ENCODE peak calls at places on chromosome 11, in five cellular contexts. One of them, this sample, is unnamed.

GRCh38 chr11:12832828-12833227 is 158.6 kb downstream of the TEAD1 start:
- DNase-seq in activated CD4-positive, alpha-beta T cell treated with anti-CD3 and anti-CD28 coated beads, Interleukin-2, amount 50 U/mL, for 48 hours: no peak
- DNase-seq in HTR-8/SVneo: no peak
- DNase-seq in HFFc6: no peak
- DNase-seq in SW 1271: no peak
- DNase-seq in this sample: no peak

GRCh38 chr11:107249054-107249453 is 208.6 kb downstream of the CWF19L2 start:
- DNase-seq in activated CD4-positive, alpha-beta T cell treated with anti-CD3 and anti-CD28 coated beads, Interleukin-2, amount 50 U/mL, for 48 hours: no peak
- DNase-seq in HTR-8/SVneo: no peak
- DNase-seq in HFFc6: no peak
- DNase-seq in SW 1271: no peak
- DNase-seq in this sample: no peak

GRCh38 chr11:62853279-62853965 is 14.0 kb upstream of the WDR74 start:
- DNase-seq in activated CD4-positive, alpha-beta T cell treated with anti-CD3 and anti-CD28 coated beads, Interleukin-2, amount 50 U/mL, for 48 hours: no peak
- DNase-seq in HTR-8/SVneo: no peak
- DNase-seq in HFFc6: no peak
- DNase-seq in SW 1271: no peak
- DNase-seq in this sample: no peak

GRCh38 chr11:68583047-68583446 is 101.3 kb upstream of the GAL start:
- DNase-seq in activated CD4-positive, alpha-beta T cell treated with anti-CD3 and anti-CD28 coated beads, Interleukin-2, amount 50 U/mL, for 48 hours: no peak
- DNase-seq in HTR-8/SVneo: no peak
- DNase-seq in HFFc6: peak; percentile 64
- DNase-seq in SW 1271: no peak
- DNase-seq in this sample: no peak

GRCh38 chr11:61905067-61905696 is 12.2 kb downstream of the RAB3IL1 start:
- DNase-seq in activated CD4-positive, alpha-beta T cell treated with anti-CD3 and anti-CD28 coated beads, Interleukin-2, amount 50 U/mL, for 48 hours: no peak
- DNase-seq in HTR-8/SVneo: no peak
- DNase-seq in HFFc6: no peak
- DNase-seq in SW 1271: no peak
- DNase-seq in this sample: no peak

GRCh38 chr11:133900176-133901105 is 55.1 kb upstream of the SPATA19 start:
- DNase-seq in activated CD4-positive, alpha-beta T cell treated with anti-CD3 and anti-CD28 coated beads, Interleukin-2, amount 50 U/mL, for 48 hours: no peak
- DNase-seq in HTR-8/SVneo: no peak
- DNase-seq in HFFc6: no peak
- DNase-seq in SW 1271: no peak
- DNase-seq in this sample: no peak

GRCh38 chr11:3171931-3172560 is 6.9 kb upstream of the OSBPL5 start:
- DNase-seq in activated CD4-positive, alpha-beta T cell treated with anti-CD3 and anti-CD28 coated beads, Interleukin-2, amount 50 U/mL, for 48 hours: no peak
- DNase-seq in HTR-8/SVneo: no peak
- DNase-seq in HFFc6: no peak
- DNase-seq in SW 1271: no peak
- DNase-seq in this sample: no peak

GRCh38 chr11:6735306-6735705 is 36.5 kb downstream of the OR2AG2 start:
- DNase-seq in activated CD4-positive, alpha-beta T cell treated with anti-CD3 and anti-CD28 coated beads, Interleukin-2, amount 50 U/mL, for 48 hours: no peak
- DNase-seq in HTR-8/SVneo: no peak
- DNase-seq in HFFc6: no peak
- DNase-seq in SW 1271: no peak
- DNase-seq in this sample: no peak

GRCh38 chr11:118342503-118343161 is at the start of gene CD3D:
- DNase-seq in activated CD4-positive, alpha-beta T cell treated with anti-CD3 and anti-CD28 coated beads, Interleukin-2, amount 50 U/mL, for 48 hours: peak; percentile 67
- DNase-seq in HTR-8/SVneo: no peak
- DNase-seq in HFFc6: no peak
- DNase-seq in SW 1271: no peak
- DNase-seq in this sample: no peak

GRCh38 chr11:88115828-88116410 is 59.3 kb downstream of the RAB38 start:
- DNase-seq in activated CD4-positive, alpha-beta T cell treated with anti-CD3 and anti-CD28 coated beads, Interleukin-2, amount 50 U/mL, for 48 hours: no peak
- DNase-seq in HTR-8/SVneo: no peak
- DNase-seq in HFFc6: no peak
- DNase-seq in SW 1271: no peak
- DNase-seq in this sample: no peak

GRCh38 chr11:94786264-94787126 is 18.3 kb downstream of the AMOTL1 start:
- DNase-seq in activated CD4-positive, alpha-beta T cell treated with anti-CD3 and anti-CD28 coated beads, Interleukin-2, amount 50 U/mL, for 48 hours: no peak
- DNase-seq in HTR-8/SVneo: no peak
- DNase-seq in HFFc6: no peak
- DNase-seq in SW 1271: peak; percentile 77
- DNase-seq in this sample: peak; percentile 31

GRCh38 chr11:100602716-100603115 is 84.4 kb upstream of the ARHGAP42 start:
- DNase-seq in activated CD4-positive, alpha-beta T cell treated with anti-CD3 and anti-CD28 coated beads, Interleukin-2, amount 50 U/mL, for 48 hours: no peak
- DNase-seq in HTR-8/SVneo: no peak
- DNase-seq in HFFc6: no peak
- DNase-seq in SW 1271: no peak
- DNase-seq in this sample: no peak

GRCh38 chr11:69546735-69547370 is 65.4 kb downstream of the LINC01488 start:
- DNase-seq in activated CD4-positive, alpha-beta T cell treated with anti-CD3 and anti-CD28 coated beads, Interleukin-2, amount 50 U/mL, for 48 hours: peak; percentile 71
- DNase-seq in HTR-8/SVneo: no peak
- DNase-seq in HFFc6: no peak
- DNase-seq in SW 1271: no peak
- DNase-seq in this sample: no peak

GRCh38 chr11:112271242-112271641 is 10.6 kb upstream of the PLET1 start:
- DNase-seq in activated CD4-positive, alpha-beta T cell treated with anti-CD3 and anti-CD28 coated beads, Interleukin-2, amount 50 U/mL, for 48 hours: no peak
- DNase-seq in HTR-8/SVneo: no peak
- DNase-seq in HFFc6: no peak
- DNase-seq in SW 1271: no peak
- DNase-seq in this sample: no peak

GRCh38 chr11:125337836-125338235 is 158.2 kb downstream of the FEZ1 start:
- DNase-seq in activated CD4-positive, alpha-beta T cell treated with anti-CD3 and anti-CD28 coated beads, Interleukin-2, amount 50 U/mL, for 48 hours: no peak
- DNase-seq in HTR-8/SVneo: no peak
- DNase-seq in HFFc6: no peak
- DNase-seq in SW 1271: no peak
- DNase-seq in this sample: no peak

GRCh38 chr11:16928052-16928451 is 86.2 kb downstream of the PLEKHA7 start:
- DNase-seq in activated CD4-positive, alpha-beta T cell treated with anti-CD3 and anti-CD28 coated beads, Interleukin-2, amount 50 U/mL, for 48 hours: no peak
- DNase-seq in HTR-8/SVneo: no peak
- DNase-seq in HFFc6: no peak
- DNase-seq in SW 1271: no peak
- DNase-seq in this sample: no peak

GRCh38 chr11:69461272-69461962 is 20.0 kb upstream of the LINC01488 start:
- DNase-seq in activated CD4-positive, alpha-beta T cell treated with anti-CD3 and anti-CD28 coated beads, Interleukin-2, amount 50 U/mL, for 48 hours: no peak
- DNase-seq in HTR-8/SVneo: no peak
- DNase-seq in HFFc6: no peak
- DNase-seq in SW 1271: no peak
- DNase-seq in this sample: no peak

GRCh38 chr11:45654242-45654641 is 11.2 kb downstream of the CHST1 start:
- DNase-seq in activated CD4-positive, alpha-beta T cell treated with anti-CD3 and anti-CD28 coated beads, Interleukin-2, amount 50 U/mL, for 48 hours: no peak
- DNase-seq in HTR-8/SVneo: no peak
- DNase-seq in HFFc6: no peak
- DNase-seq in SW 1271: no peak
- DNase-seq in this sample: no peak

GRCh38 chr11:78145511-78146030 is 6.1 kb upstream of the ALG8 start:
- DNase-seq in activated CD4-positive, alpha-beta T cell treated with anti-CD3 and anti-CD28 coated beads, Interleukin-2, amount 50 U/mL, for 48 hours: no peak
- DNase-seq in HTR-8/SVneo: no peak
- DNase-seq in HFFc6: no peak
- DNase-seq in SW 1271: no peak
- DNase-seq in this sample: no peak

GRCh38 chr11:115501895-115502589 is 2.2 kb downstream of the CADM1 start:
- DNase-seq in activated CD4-positive, alpha-beta T cell treated with anti-CD3 and anti-CD28 coated beads, Interleukin-2, amount 50 U/mL, for 48 hours: peak; percentile 0
- DNase-seq in HTR-8/SVneo: no peak
- DNase-seq in HFFc6: no peak
- DNase-seq in SW 1271: no peak
- DNase-seq in this sample: no peak

GRCh38 chr11:3949132-3949531 is 93.7 kb downstream of the STIM1 start:
- DNase-seq in activated CD4-positive, alpha-beta T cell treated with anti-CD3 and anti-CD28 coated beads, Interleukin-2, amount 50 U/mL, for 48 hours: no peak
- DNase-seq in HTR-8/SVneo: no peak
- DNase-seq in HFFc6: no peak
- DNase-seq in SW 1271: no peak
- DNase-seq in this sample: no peak